ENCODE peak calls at places on chromosomes 1 and 21, in five cellular contexts. D is HCT116, E is WTC11, B is H1, T is HEK293T. Q is an unnamed sample.

GRCh38 chr1:226882631-226883409 is 12.4 kb downstream of the PSEN2 start:
- DNase-seq in D (no peak), E (no peak), B (no peak), T (no peak), Q (peak)

GRCh38 chr1:59401581-59401980 is 104.7 kb downstream of the FGGY start:
- DNase-seq in D (no peak), E (no peak), B (no peak), T (no peak), Q (no peak)

GRCh38 chr21:35520302-35520701 is 471.2 kb upstream of the RUNX1 start:
- DNase-seq in D (no peak), E (no peak), B (no peak), T (no peak), Q (no peak)

GRCh38 chr1:172588296-172589291 is 55.6 kb downstream of the SUCO start:
- DNase-seq in D (peak), E (no peak), B (no peak), T (no peak), Q (no peak)

GRCh38 chr1:93442276-93442675 is 5.6 kb upstream of the FNBP1L start:
- DNase-seq in D (no peak), E (no peak), B (no peak), T (no peak), Q (no peak)

GRCh38 chr1:14567056-14567455 is 31.4 kb upstream of the KAZN start:
- DNase-seq in D (peak), E (peak), B (peak), T (no peak), Q (no peak)

GRCh38 chr1:39808784-39809517 is 20.3 kb upstream of the BMP8B start:
- DNase-seq in D (no peak), E (no peak), B (no peak), T (no peak), Q (no peak)

GRCh38 chr1:61539720-61540462 is 185.1 kb downstream of the TM2D1 start:
- DNase-seq in D (no peak), E (no peak), B (no peak), T (no peak), Q (no peak)

GRCh38 chr1:76939107-76939816 is 72.0 kb downstream of the ST6GALNAC5 start:
- DNase-seq in D (no peak), E (no peak), B (no peak), T (no peak), Q (no peak)

GRCh38 chr21:36716836-36717235 is 17.9 kb downstream of the SIM2 start:
- DNase-seq in D (no peak), E (no peak), B (no peak), T (no peak), Q (no peak)

GRCh38 chr1:234322979-234323378 is 50.3 kb upstream of the COA6 start:
- DNase-seq in D (peak), E (peak), B (peak), T (peak), Q (no peak)

GRCh38 chr1:28416509-28417194 is 47.1 kb downstream of the PHACTR4 start:
- DNase-seq in D (no peak), E (no peak), B (no peak), T (peak), Q (no peak)
- TF ChIP-seq SP1 in D (no peak), E (no peak), B (no peak), T (no peak), Q (no peak)

GRCh38 chr1:23810818-23811420 is 10.4 kb upstream of the GALE start:
- DNase-seq in D (no peak), E (peak), B (peak), T (peak), Q (peak)
- TF ChIP-seq SP1 in D (no peak), E (no peak), B (no peak), T (no peak), Q (no peak)

GRCh38 chr21:28332796-28333195 is 659.9 kb downstream of the LTN1 start:
- DNase-seq in D (no peak), E (no peak), B (no peak), T (no peak), Q (no peak)
- TF ChIP-seq SP1 in D (no peak), E (no peak), B (no peak), T (no peak), Q (no peak)

GRCh38 chr1:81498370-81499184 is 302.2 kb upstream of the ADGRL2 start:
- DNase-seq in D (no peak), E (no peak), B (no peak), T (no peak), Q (no peak)
- TF ChIP-seq SP1 in D (no peak), E (no peak), B (no peak), T (no peak), Q (no peak)

DNA sequence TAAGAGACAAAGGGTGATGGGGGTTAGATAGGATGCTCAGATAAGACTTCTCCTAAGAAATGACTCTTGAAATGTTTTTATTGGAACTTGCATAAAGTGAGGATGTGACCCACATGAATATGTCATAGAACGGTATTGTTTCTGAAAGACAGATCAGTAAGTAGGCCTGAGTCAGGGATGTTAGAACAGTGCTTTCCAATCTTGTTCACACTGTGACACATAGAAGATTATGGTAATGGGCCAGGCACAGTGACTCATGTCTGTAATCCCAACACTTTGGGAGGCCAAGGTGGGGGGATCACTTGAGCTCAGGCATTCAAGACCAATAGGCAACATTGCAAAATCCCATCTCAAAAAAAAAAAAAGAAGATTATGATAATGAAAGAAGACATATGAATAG is 32.9 kb downstream of the FMO4 start:
- DNase-seq in D (no peak), E (no peak), B (no peak), T (no peak), Q (no peak)
- TF ChIP-seq SP1 in D (no peak), E (no peak), B (no peak), T (no peak), Q (no peak)

DNA sequence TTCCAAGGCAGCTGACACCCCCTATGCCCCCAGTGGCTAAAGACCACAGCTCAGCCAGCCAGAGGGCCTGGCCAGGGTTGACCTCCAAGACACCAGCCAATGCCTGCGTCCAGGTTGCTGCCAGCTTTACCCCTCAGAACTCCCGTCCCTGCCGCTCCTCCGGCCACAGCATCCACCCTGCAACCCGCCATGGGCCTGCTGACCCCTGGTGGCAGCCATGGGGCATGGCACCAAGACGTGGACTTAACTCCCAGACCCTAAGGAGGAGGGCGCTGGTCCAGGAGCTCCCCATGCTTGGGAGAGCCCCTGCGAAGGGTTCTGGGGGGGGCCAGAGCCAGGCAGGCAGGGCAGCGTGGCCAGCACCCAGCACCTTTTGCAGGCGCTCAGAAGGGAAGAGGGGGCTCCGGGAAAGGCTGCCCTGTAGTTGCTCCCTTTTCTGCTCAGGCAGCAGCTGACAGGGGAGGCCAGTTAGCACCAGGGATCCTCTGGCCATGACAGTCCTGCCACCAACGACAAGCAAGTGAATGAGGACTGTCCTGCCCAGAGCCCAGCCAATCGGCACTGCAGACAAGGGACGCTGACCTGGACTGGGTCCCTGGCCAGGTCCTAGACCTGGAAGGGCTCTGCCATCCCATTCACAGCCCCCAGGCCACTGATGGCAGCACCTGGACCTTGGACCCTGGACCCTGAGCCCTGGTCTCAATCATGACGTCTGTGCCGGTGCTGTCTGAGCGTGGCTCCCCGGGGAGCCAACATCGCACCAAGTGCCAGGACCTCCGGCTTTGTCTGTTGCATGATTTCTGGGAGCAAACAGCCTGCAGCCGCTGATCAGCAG is 246.2 kb downstream of the NPHP4 start:
- DNase-seq in D (peak), E (peak), B (peak), T (peak), Q (no peak)
- TF ChIP-seq SP1 in D (no peak), E (no peak), B (no peak), T (no peak), Q (no peak)

DNA sequence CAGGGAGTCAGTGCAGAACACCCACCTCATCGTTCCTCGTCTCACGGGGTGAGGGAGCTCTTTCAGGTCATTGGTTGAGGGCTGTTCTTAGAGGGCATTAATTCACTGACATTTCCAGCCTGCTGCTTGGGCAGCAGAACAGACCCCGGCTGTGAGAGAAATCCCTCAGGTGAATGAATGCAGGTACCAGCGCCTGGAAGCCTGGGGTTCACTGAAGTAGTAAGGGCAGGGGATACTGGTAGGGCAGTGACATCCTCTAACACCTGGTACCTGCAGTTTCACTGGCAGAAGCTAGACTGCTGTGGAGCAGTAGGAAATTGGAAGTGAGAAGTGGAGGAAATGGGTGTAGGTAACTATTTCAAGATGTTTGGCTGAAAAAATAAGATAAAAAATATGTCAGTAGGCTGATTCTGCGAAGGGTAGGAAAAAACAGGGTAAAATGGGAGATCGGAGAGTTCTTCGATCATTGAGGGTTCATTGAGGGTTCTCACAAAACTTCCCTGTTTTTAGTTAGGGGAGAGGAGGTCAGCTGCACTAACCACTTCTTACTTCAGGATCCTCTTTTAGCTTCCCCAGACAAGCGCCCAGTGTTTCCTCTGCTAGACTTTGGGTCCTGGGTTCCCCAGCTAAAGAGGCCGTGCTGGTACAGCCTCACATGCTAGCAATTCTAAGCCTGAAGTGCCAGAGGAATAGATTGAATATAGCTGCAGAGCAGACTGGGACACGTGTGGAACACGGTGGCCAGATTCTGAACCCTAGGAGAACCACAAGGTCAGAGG is 55.2 kb downstream of the RNF220 start:
- DNase-seq in D (no peak), E (no peak), B (peak), T (no peak), Q (no peak)
- TF ChIP-seq SP1 in D (no peak), E (no peak), B (no peak), T (no peak), Q (no peak)